ENCODE peak calls at places on chromosome 22, in six cellular contexts. I, U, W, N, B and A are unnamed samples.

GRCh38 chr22:27685971-27686370 is 115.6 kb downstream of the MN1 start:
- DNase-seq in I (no peak), U (no peak), W (no peak), N (no peak), B (no peak), A (no peak)

GRCh38 chr22:49096476-49096875 is 731.2 kb downstream of the BRD1 start:
- DNase-seq in I (no peak), U (no peak), W (no peak), N (no peak), B (no peak), A (peak)

GRCh38 chr22:49014227-49015201 is 813.2 kb downstream of the BRD1 start:
- DNase-seq in I (no peak), U (no peak), W (no peak), N (no peak), B (no peak), A (no peak)

GRCh38 chr22:17777005-17777716 is 2.9 kb upstream of the BID start:
- DNase-seq in I (no peak), U (peak), W (no peak), N (no peak), B (no peak), A (no peak)

GRCh38 chr22:49450521-49450920 is 377.2 kb downstream of the BRD1 start:
- DNase-seq in I (no peak), U (no peak), W (no peak), N (no peak), B (peak), A (no peak)

GRCh38 chr22:36016656-36017055 is 12.0 kb downstream of the RBFOX2 start:
- DNase-seq in I (no peak), U (no peak), W (no peak), N (peak), B (no peak), A (no peak)

GRCh38 chr22:46462726-46463371 is 74.6 kb downstream of the CELSR1 start:
- DNase-seq in I (no peak), U (no peak), W (no peak), N (peak), B (no peak), A (no peak)

GRCh38 chr22:29306830-29307657 is 594 bp downstream of the GAS2L1 start:
- DNase-seq in I (peak), U (no peak), W (peak), N (peak), B (peak), A (no peak)

GRCh38 chr22:49011379-49011768 is 816.3 kb downstream of the BRD1 start:
- DNase-seq in I (no peak), U (no peak), W (no peak), N (no peak), B (no peak), A (no peak)

GRCh38 chr22:26461188-26461810 is 22.3 kb downstream of the HPS4 start:
- DNase-seq in I (peak), U (peak), W (peak), N (peak), B (peak), A (no peak)

GRCh38 chr22:45534339-45535192 is 31.9 kb downstream of the FBLN1 start:
- DNase-seq in I (no peak), U (no peak), W (no peak), N (no peak), B (no peak), A (no peak)

GRCh38 chr22:27181537-27181936 is 524.1 kb downstream of the MIAT start:
- DNase-seq in I (no peak), U (no peak), W (no peak), N (no peak), B (no peak), A (no peak)

GRCh38 chr22:20429254-20430100 is 8.1 kb downstream of the SCARF2 start:
- DNase-seq in I (no peak), U (peak), W (no peak), N (no peak), B (peak), A (peak)

GRCh38 chr22:44439356-44440223 is 58.4 kb downstream of the RTL6 start:
- DNase-seq in I (no peak), U (no peak), W (no peak), N (no peak), B (no peak), A (no peak)

GRCh38 chr22:50360578-50360977 is 17.5 kb downstream of the PPP6R2 start:
- DNase-seq in I (no peak), U (no peak), W (no peak), N (no peak), B (no peak), A (no peak)

GRCh38 chr22:32621656-32622003 is 147.0 kb downstream of the FBXO7 start:
- DNase-seq in I (no peak), U (no peak), W (no peak), N (no peak), B (no peak), A (no peak)

GRCh38 chr22:37199839-37200161 is 11.8 kb upstream of the C1QTNF6 start:
- DNase-seq in I (no peak), U (no peak), W (no peak), N (no peak), B (no peak), A (no peak)

GRCh38 chr22:19658967-19659804 is 55.1 kb upstream of the SEPTIN5 start:
- DNase-seq in I (no peak), U (no peak), W (no peak), N (no peak), B (no peak), A (no peak)

GRCh38 chr22:17962168-17962567 is 62.2 kb downstream of the MICAL3 start:
- DNase-seq in I (no peak), U (no peak), W (no peak), N (no peak), B (no peak), A (no peak)

GRCh38 chr22:19822301-19823117 is 32.2 kb downstream of the GNB1L start:
- DNase-seq in I (no peak), U (no peak), W (no peak), N (no peak), B (no peak), A (peak)

GRCh38 chr22:20531154-20531403 is 23.7 kb downstream of the MED15 start:
- DNase-seq in I (no peak), U (no peak), W (no peak), N (no peak), B (no peak), A (no peak)

GRCh38 chr22:49761836-49762235 is 65.8 kb downstream of the BRD1 start:
- DNase-seq in I (no peak), U (no peak), W (no peak), N (no peak), B (no peak), A (no peak)

GRCh38 chr22:50737728-50738648 is at the start of gene ACR:
- DNase-seq in I (no peak), U (no peak), W (no peak), N (no peak), B (no peak), A (no peak)

DNA sequence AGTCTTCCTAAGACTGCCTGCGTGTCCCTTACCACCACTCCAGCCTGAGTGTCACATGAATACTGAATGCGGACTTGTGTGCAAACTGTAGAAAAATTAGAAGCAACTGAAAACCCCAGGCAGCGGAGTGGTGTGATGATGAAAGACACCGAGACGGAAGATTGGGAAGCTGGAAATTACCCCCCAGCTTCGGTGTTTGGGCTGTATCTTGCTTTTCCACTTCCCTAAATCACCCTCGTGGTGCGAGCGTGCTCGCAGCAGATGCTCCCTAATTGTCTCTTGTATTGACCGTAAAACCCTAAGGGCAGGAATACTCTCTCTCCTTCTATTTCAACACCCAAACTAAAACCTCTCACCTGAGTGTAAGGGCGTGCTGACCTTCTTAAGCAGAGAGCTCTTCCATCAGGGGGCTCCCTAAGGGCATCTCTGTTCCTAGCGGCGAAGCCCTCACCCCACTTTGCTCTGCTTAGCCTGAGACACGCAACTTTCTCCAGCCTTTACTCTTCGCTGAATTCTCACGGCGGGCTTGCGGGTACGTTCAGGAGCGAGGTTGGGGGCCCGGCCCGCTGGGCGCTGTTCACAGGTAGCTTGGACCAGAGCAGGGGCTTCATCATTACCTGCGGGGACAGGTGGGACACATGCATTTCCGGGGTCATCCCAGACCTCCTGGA is 62.4 kb downstream of the CRYBB2 start:
- DNase-seq in I (no peak), U (peak), W (no peak), N (no peak), B (peak), A (no peak)
- TF ChIP-seq CTCF in I (no peak), U (no peak), W (no peak), N (no peak), B (no peak), A (no peak)

DNA sequence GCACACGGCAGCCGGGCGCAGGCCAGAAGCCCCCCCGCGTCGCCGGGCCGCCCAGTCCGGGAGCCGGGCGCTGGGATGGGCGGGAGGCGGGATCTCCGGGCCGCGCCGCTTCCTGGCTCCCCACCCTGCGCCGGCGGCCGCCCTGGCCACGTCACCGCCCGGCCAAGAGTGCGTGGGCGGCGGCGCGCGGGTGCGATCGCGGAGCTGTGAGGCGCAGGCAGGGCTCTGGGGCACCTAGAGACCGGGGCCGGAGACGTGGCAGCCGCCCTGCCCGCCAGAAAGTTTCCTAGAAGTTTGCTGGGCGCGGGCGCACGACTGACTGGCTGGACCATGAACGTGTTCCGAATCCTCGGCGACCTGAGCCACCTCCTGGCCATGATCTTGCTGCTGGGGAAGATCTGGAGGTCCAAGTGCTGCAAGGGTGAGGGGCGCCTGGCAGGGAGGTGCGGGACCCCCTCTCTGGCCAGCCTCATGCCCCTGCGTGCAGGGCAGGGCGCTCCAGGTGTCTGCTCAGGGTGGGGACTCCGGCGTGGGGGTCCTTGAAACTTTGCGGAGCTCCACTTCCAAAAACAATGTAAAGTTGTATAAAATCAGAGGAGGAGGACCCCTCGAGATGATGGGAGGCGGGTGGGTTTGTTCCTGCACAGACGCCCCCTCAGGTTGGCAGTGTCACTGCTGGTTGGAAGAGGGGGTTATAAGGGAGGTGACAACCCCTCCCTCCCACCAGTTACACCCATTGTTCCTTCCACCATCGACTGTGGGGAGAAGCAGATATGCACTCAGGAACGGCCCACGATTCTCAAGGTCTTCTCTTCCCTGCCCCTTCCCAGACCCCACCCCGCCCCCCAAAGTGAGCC is at the start of gene KDELR3:
- DNase-seq in I (peak), U (peak), W (no peak), N (peak), B (peak), A (no peak)
- TF ChIP-seq CTCF in I (no peak), U (no peak), W (peak), N (no peak), B (peak), A (peak)

GRCh38 chr22:42072606-42073330 is 1.3 kb upstream of the PHETA2 start:
- DNase-seq in I (no peak), U (no peak), W (no peak), N (no peak), B (no peak), A (no peak)
- TF ChIP-seq CTCF in I (no peak), U (no peak), W (no peak), N (no peak), B (no peak), A (no peak)

GRCh38 chr22:39130152-39130704 is 22.3 kb downstream of the CBX7 start:
- DNase-seq in I (no peak), U (no peak), W (no peak), N (no peak), B (peak), A (no peak)

GRCh38 chr22:39130892-39131855 is 21.3 kb downstream of the CBX7 start:
- DNase-seq in I (no peak), U (no peak), W (peak), N (peak), B (peak), A (peak)

GRCh38 chr22:39128508-39128907 is 24.0 kb downstream of the CBX7 start:
- DNase-seq in I (no peak), U (no peak), W (no peak), N (no peak), B (no peak), A (no peak)

GRCh38 chr22:39129746-39130145 is 22.7 kb downstream of the CBX7 start:
- DNase-seq in I (no peak), U (no peak), W (no peak), N (no peak), B (no peak), A (no peak)

DNA sequence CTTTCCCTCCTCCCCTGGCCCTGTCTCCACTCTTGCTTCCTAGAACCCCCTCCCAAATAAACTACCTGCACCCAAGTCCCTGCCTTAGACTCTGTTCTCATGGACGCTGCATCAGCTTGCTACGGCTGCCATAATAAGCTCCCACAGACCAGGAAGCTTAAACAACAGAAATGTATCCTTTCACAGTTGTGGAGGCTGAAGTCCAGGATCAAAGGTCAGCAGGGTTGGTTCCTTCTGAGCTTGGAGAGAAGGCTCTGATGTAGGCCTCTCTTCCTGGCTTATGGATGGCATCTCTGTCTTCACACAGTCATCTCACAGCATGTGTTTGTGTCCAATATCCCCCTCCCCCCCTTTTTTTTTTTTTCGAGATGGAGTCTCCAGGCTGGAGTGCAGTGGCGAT is 23.4 kb downstream of the CBX7 start:
- DNase-seq in I (no peak), U (no peak), W (no peak), N (no peak), B (no peak), A (no peak)
- TF ChIP-seq CTCF in I (no peak), U (no peak), W (no peak), N (no peak), B (no peak), A (no peak)

GRCh38 chr22:40479126-40479800 is 108.9 kb downstream of the SGSM3 start:
- DNase-seq in I (no peak), U (no peak), W (no peak), N (peak), B (no peak), A (no peak)
- TF ChIP-seq CTCF in I (no peak), U (no peak), W (no peak), N (no peak), B (no peak), A (peak)

DNA sequence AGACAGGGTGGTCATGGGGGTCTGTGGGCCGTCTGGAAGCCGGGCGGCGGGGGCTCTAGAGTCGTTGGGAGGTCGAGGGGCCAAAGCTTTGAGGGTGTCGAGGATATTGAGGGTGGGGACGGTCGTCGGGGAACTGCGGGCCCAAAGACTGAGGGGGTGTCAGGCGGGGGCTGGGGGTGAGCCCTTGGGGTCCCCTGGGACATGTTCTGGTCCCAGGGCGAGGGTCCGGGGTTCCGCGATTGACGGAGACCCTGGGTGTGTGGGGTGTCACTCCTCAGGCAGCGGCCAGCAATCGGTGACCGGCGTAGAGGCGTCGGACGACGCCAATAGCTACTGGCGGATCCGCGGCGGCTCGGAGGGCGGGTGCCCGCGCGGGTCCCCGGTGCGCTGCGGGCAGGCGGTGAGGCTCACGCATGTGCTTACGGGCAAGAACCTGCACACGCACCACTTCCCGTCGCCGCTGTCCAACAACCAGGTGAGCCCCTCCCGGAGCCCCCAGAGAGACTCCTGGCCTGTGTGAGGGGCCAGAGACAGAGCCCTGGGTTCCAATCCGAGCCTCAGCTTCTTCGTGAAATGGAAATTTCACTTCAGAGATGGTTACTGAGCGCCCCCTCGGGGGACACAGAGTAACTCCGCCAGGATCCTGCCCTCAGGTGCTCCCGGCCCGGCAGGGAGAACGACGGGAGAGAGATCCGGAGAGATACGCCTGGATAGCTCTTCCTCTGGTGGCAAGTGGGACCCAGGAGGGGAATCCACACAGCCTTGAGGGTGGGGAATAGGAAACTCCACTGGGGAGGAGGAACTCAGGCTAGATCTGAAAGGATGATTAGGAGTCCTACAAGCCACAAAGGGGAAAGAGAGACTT is 714 bp downstream of the SDF2L1 start:
- DNase-seq in I (peak), U (peak), W (peak), N (peak), B (peak), A (no peak)
- TF ChIP-seq CTCF in I (peak), U (peak), W (peak), N (peak), B (peak), A (peak)